ENCODE peak calls at places on chromosomes 11 and 22, in nine cellular contexts. One of them, this sample, is unnamed.

GRCh38 chr22:43891360-43892182 is at the start of gene PNPLA5:
- DNase-seq in Ammon's horn: no peak
- DNase-seq in GM23248: peak
- DNase-seq in AG04450: no peak
- DNase-seq in activated T-cell treated with anti-CD3 and anti-CD28 coated beads, Interleukin-2, amount 50 U/mL, for 24 hours: peak
- DNase-seq in GM12865: no peak
- DNase-seq in activated CD8-positive, alpha-beta memory T cell treated with anti-CD3 and anti-CD28 coated beads for 1 hour: no peak
- DNase-seq in SW480: no peak
- DNase-seq in activated CD4-positive, alpha-beta T cell treated with anti-CD3 and anti-CD28 coated beads for 24 hours: no peak
- DNase-seq in this sample: peak

GRCh38 chr11:29802522-29802921 is 214.3 kb downstream of the KCNA4 start:
- DNase-seq in Ammon's horn: no peak
- DNase-seq in activated T-cell treated with anti-CD3 and anti-CD28 coated beads, Interleukin-2, amount 50 U/mL, for 24 hours: no peak
- DNase-seq in GM12865: no peak
- DNase-seq in activated CD4-positive, alpha-beta T cell treated with anti-CD3 and anti-CD28 coated beads for 24 hours: no peak
- DNase-seq in activated CD8-positive, alpha-beta memory T cell treated with anti-CD3 and anti-CD28 coated beads for 1 hour: no peak
- DNase-seq in GM23248: no peak
- DNase-seq in AG04450: no peak
- DNase-seq in SW480: no peak
- DNase-seq in this sample: no peak

GRCh38 chr11:9574556-9574805 is 1.0 kb downstream of the WEE1 start:
- DNase-seq in activated T-cell treated with anti-CD3 and anti-CD28 coated beads, Interleukin-2, amount 50 U/mL, for 24 hours: peak
- DNase-seq in Ammon's horn: no peak
- DNase-seq in SW480: no peak
- DNase-seq in activated CD8-positive, alpha-beta memory T cell treated with anti-CD3 and anti-CD28 coated beads for 1 hour: no peak
- DNase-seq in AG04450: no peak
- DNase-seq in activated CD4-positive, alpha-beta T cell treated with anti-CD3 and anti-CD28 coated beads for 24 hours: no peak
- DNase-seq in GM23248: no peak
- DNase-seq in GM12865: peak
- DNase-seq in this sample: no peak

GRCh38 chr11:78742430-78742829 is 167.8 kb upstream of the NARS2 start:
- DNase-seq in AG04450: no peak
- DNase-seq in GM12865: no peak
- DNase-seq in activated CD4-positive, alpha-beta T cell treated with anti-CD3 and anti-CD28 coated beads for 24 hours: no peak
- DNase-seq in SW480: no peak
- DNase-seq in activated T-cell treated with anti-CD3 and anti-CD28 coated beads, Interleukin-2, amount 50 U/mL, for 24 hours: no peak
- DNase-seq in activated CD8-positive, alpha-beta memory T cell treated with anti-CD3 and anti-CD28 coated beads for 1 hour: no peak
- DNase-seq in Ammon's horn: peak
- DNase-seq in GM23248: peak
- DNase-seq in this sample: no peak

GRCh38 chr11:66261578-66261977 is 6.9 kb upstream of the RAB1B start:
- DNase-seq in AG04450: no peak
- DNase-seq in activated T-cell treated with anti-CD3 and anti-CD28 coated beads, Interleukin-2, amount 50 U/mL, for 24 hours: no peak
- DNase-seq in activated CD8-positive, alpha-beta memory T cell treated with anti-CD3 and anti-CD28 coated beads for 1 hour: no peak
- DNase-seq in GM12865: no peak
- DNase-seq in GM23248: no peak
- DNase-seq in Ammon's horn: no peak
- DNase-seq in SW480: no peak
- DNase-seq in activated CD4-positive, alpha-beta T cell treated with anti-CD3 and anti-CD28 coated beads for 24 hours: no peak
- DNase-seq in this sample: no peak

GRCh38 chr11:108302121-108302785 is 79.4 kb downstream of the ATM start:
- DNase-seq in Ammon's horn: no peak
- DNase-seq in GM23248: peak
- DNase-seq in SW480: no peak
- DNase-seq in activated T-cell treated with anti-CD3 and anti-CD28 coated beads, Interleukin-2, amount 50 U/mL, for 24 hours: no peak
- DNase-seq in GM12865: peak
- DNase-seq in activated CD8-positive, alpha-beta memory T cell treated with anti-CD3 and anti-CD28 coated beads for 1 hour: no peak
- DNase-seq in AG04450: no peak
- DNase-seq in activated CD4-positive, alpha-beta T cell treated with anti-CD3 and anti-CD28 coated beads for 24 hours: no peak
- DNase-seq in this sample: no peak

GRCh38 chr11:14075118-14075601 is 112.6 kb downstream of the SPON1 start:
- DNase-seq in activated CD4-positive, alpha-beta T cell treated with anti-CD3 and anti-CD28 coated beads for 24 hours: peak
- DNase-seq in activated CD8-positive, alpha-beta memory T cell treated with anti-CD3 and anti-CD28 coated beads for 1 hour: peak
- DNase-seq in GM12865: no peak
- DNase-seq in SW480: peak
- DNase-seq in activated T-cell treated with anti-CD3 and anti-CD28 coated beads, Interleukin-2, amount 50 U/mL, for 24 hours: peak
- DNase-seq in AG04450: no peak
- DNase-seq in Ammon's horn: no peak
- DNase-seq in GM23248: peak
- DNase-seq in this sample: no peak

GRCh38 chr11:83355406-83355805 is 69.2 kb upstream of the CCDC90B start:
- DNase-seq in SW480: no peak
- DNase-seq in activated CD8-positive, alpha-beta memory T cell treated with anti-CD3 and anti-CD28 coated beads for 1 hour: no peak
- DNase-seq in activated CD4-positive, alpha-beta T cell treated with anti-CD3 and anti-CD28 coated beads for 24 hours: no peak
- DNase-seq in AG04450: no peak
- DNase-seq in GM23248: no peak
- DNase-seq in activated T-cell treated with anti-CD3 and anti-CD28 coated beads, Interleukin-2, amount 50 U/mL, for 24 hours: no peak
- DNase-seq in Ammon's horn: peak
- DNase-seq in GM12865: no peak
- DNase-seq in this sample: no peak

GRCh38 chr11:13160302-13160701 is 117.3 kb upstream of the BMAL1 start:
- DNase-seq in Ammon's horn: peak
- DNase-seq in AG04450: no peak
- DNase-seq in activated T-cell treated with anti-CD3 and anti-CD28 coated beads, Interleukin-2, amount 50 U/mL, for 24 hours: no peak
- DNase-seq in activated CD8-positive, alpha-beta memory T cell treated with anti-CD3 and anti-CD28 coated beads for 1 hour: no peak
- DNase-seq in SW480: no peak
- DNase-seq in GM23248: no peak
- DNase-seq in GM12865: no peak
- DNase-seq in activated CD4-positive, alpha-beta T cell treated with anti-CD3 and anti-CD28 coated beads for 24 hours: no peak
- DNase-seq in this sample: no peak

GRCh38 chr11:123549901-123550619 is 104.4 kb downstream of the SCN3B start:
- DNase-seq in AG04450: no peak
- DNase-seq in SW480: no peak
- DNase-seq in activated CD4-positive, alpha-beta T cell treated with anti-CD3 and anti-CD28 coated beads for 24 hours: no peak
- DNase-seq in activated T-cell treated with anti-CD3 and anti-CD28 coated beads, Interleukin-2, amount 50 U/mL, for 24 hours: no peak
- DNase-seq in activated CD8-positive, alpha-beta memory T cell treated with anti-CD3 and anti-CD28 coated beads for 1 hour: no peak
- DNase-seq in GM12865: no peak
- DNase-seq in Ammon's horn: no peak
- DNase-seq in GM23248: peak
- DNase-seq in this sample: no peak

GRCh38 chr11:117818036-117818858 is 6.3 kb downstream of the FXYD2 start:
- DNase-seq in Ammon's horn: no peak
- DNase-seq in GM23248: no peak
- DNase-seq in activated T-cell treated with anti-CD3 and anti-CD28 coated beads, Interleukin-2, amount 50 U/mL, for 24 hours: peak
- DNase-seq in AG04450: no peak
- DNase-seq in SW480: peak
- DNase-seq in activated CD4-positive, alpha-beta T cell treated with anti-CD3 and anti-CD28 coated beads for 24 hours: no peak
- DNase-seq in GM12865: peak
- DNase-seq in activated CD8-positive, alpha-beta memory T cell treated with anti-CD3 and anti-CD28 coated beads for 1 hour: no peak
- DNase-seq in this sample: no peak

GRCh38 chr11:119144825-119145476 is 3.9 kb upstream of the ABCG4 start:
- DNase-seq in AG04450: peak
- DNase-seq in SW480: peak
- DNase-seq in Ammon's horn: peak
- DNase-seq in activated CD4-positive, alpha-beta T cell treated with anti-CD3 and anti-CD28 coated beads for 24 hours: no peak
- DNase-seq in GM23248: peak
- DNase-seq in activated T-cell treated with anti-CD3 and anti-CD28 coated beads, Interleukin-2, amount 50 U/mL, for 24 hours: no peak
- DNase-seq in GM12865: peak
- DNase-seq in activated CD8-positive, alpha-beta memory T cell treated with anti-CD3 and anti-CD28 coated beads for 1 hour: no peak
- DNase-seq in this sample: peak